ENCODE peak calls at places on chromosomes 16 and 17, in ten cellular contexts. N is A172, M is AG04450, L is hippocampal formation, H is GM06990, S is heart right ventricle, C is activated T-helper 1 cell treated with Interleukin-2 at 50 U/mL for 16 hours, J is EH, D is cerebellar nuclear complex, Z is NCI-H1436. X is an unnamed sample.

GRCh38 chr17:81468111-81468764 is 44.4 kb downstream of the ACTG1 start:
- DNase-seq in S (no peak), H (no peak), M (no peak), C (no peak), D (no peak), N (no peak), J (no peak), Z (no peak), L (no peak), X (no peak)

GRCh38 chr17:42456223-42457106 is 2.2 kb upstream of the ATP6V0A1 start:
- DNase-seq in C (no peak), L (no peak), M (no peak), Z (no peak), D (no peak), N (peak; percentile 75), J (peak; percentile 81), H (peak; percentile 55), S (no peak), X (no peak)

GRCh38 chr16:66885491-66885890 is 5.2 kb downstream of the PDP2 start:
- DNase-seq in C (no peak), Z (no peak), H (no peak), S (no peak), M (no peak), J (no peak), L (no peak), D (no peak), N (no peak), X (no peak)

GRCh38 chr16:29738514-29738913 is 7.3 kb downstream of the C16orf54 start:
- DNase-seq in N (no peak), M (no peak), J (no peak), H (no peak), C (no peak), L (no peak), D (no peak), S (no peak), Z (no peak), X (no peak)

GRCh38 chr17:66445229-66445628 is 142.8 kb downstream of the PRKCA start:
- DNase-seq in S (no peak), Z (no peak), N (no peak), D (no peak), L (no peak), H (no peak), M (no peak), C (no peak), J (peak; percentile 82), X (no peak)

GRCh38 chr17:18363021-18363941 is at the start of gene SHMT1:
- DNase-seq in C (peak; percentile 88), N (peak; percentile 85), S (peak; percentile 90), M (peak; percentile 41), H (peak; percentile 96), J (peak; percentile 87), L (peak; percentile 90), Z (peak; percentile 94), D (peak; percentile 87), X (peak; percentile 86)

GRCh38 chr17:74303300-74303699 is 22.7 kb upstream of the KIF19 start:
- DNase-seq in H (no peak), N (no peak), C (no peak), S (no peak), D (no peak), J (no peak), M (no peak), Z (no peak), L (no peak), X (peak; percentile 70)

GRCh38 chr17:22310717-22311686 is 618.7 kb downstream of the KCNJ18 start:
- DNase-seq in L (no peak), J (no peak), C (no peak), N (peak; percentile 86), D (no peak), H (no peak), S (peak; percentile 17), M (no peak), Z (no peak), X (peak; percentile 62)

GRCh38 chr16:58265480-58266052 is 29.3 kb downstream of the PRSS54 start:
- DNase-seq in M (no peak), S (no peak), D (no peak), L (no peak), H (no peak), J (no peak), C (no peak), N (no peak), Z (no peak), X (no peak)

GRCh38 chr16:30697264-30698138 is 1.5 kb upstream of the SRCAP start:
- DNase-seq in C (no peak), D (peak; percentile 95), Z (no peak), J (peak; percentile 6), H (no peak), M (no peak), L (peak; percentile 98), N (no peak), S (no peak), X (no peak)

GRCh38 chr16:89847056-89847929 is 19.0 kb downstream of the SPIRE2 start:
- DNase-seq in S (no peak), H (no peak), M (no peak), D (no peak), J (no peak), N (no peak), C (no peak), Z (no peak), L (no peak), X (no peak)

GRCh38 chr16:28162326-28162877 is 49.4 kb downstream of the XPO6 start:
- DNase-seq in D (no peak), S (no peak), J (peak; percentile 24), H (no peak), C (no peak), N (no peak), M (no peak), L (no peak), Z (no peak), X (no peak)

GRCh38 chr16:31080035-31080629 is 5.9 kb downstream of the ZNF646 start:
- DNase-seq in C (no peak), J (no peak), N (no peak), H (no peak), Z (no peak), S (no peak), M (no peak), L (no peak), D (no peak), X (no peak)

GRCh38 chr16:24800586-24800985 is 45.2 kb upstream of the SLC5A11 start:
- DNase-seq in Z (no peak), L (no peak), D (no peak), H (no peak), M (no peak), S (no peak), N (peak; percentile 13), C (no peak), J (peak; percentile 60), X (no peak)

GRCh38 chr16:8178271-8178670 is 412.0 kb downstream of the TMEM114 start:
- DNase-seq in D (no peak), H (no peak), S (no peak), J (no peak), L (no peak), M (no peak), N (no peak), C (no peak), Z (no peak), X (no peak)

GRCh38 chr17:69084911-69085310 is 24.2 kb upstream of the ABCA9 start:
- DNase-seq in S (no peak), Z (no peak), J (no peak), D (no peak), C (no peak), M (no peak), H (peak; percentile 9), N (peak; percentile 17), L (no peak), X (no peak)

GRCh38 chr16:57349212-57350031 is 9.2 kb upstream of the CCL22 start:
- DNase-seq in C (no peak), S (no peak), L (no peak), M (no peak), D (no peak), N (no peak), J (no peak), H (no peak), Z (no peak), X (peak; percentile 11)

GRCh38 chr17:19766421-19767270 is 18.5 kb upstream of the ALDH3A1 start:
- DNase-seq in C (peak; percentile 68), J (peak; percentile 69), L (peak; percentile 55), Z (peak; percentile 81), H (peak; percentile 78), D (peak; percentile 70), N (peak; percentile 52), M (no peak), S (peak; percentile 77), X (peak; percentile 74)

GRCh38 chr17:7887038-7887481 is 1.5 kb upstream of the CHD3 start:
- DNase-seq in S (no peak), Z (no peak), J (no peak), H (no peak), D (no peak), M (no peak), L (no peak), C (no peak), N (no peak), X (no peak)

GRCh38 chr16:79212114-79212791 is 388.3 kb downstream of the MAF start:
- DNase-seq in M (no peak), H (no peak), N (no peak), Z (no peak), S (no peak), D (no peak), J (no peak), L (no peak), C (no peak), X (no peak)

GRCh38 chr16:78005881-78006280 is 16.5 kb upstream of the CLEC3A start:
- DNase-seq in S (no peak), D (no peak), M (no peak), L (no peak), C (no peak), N (no peak), H (no peak), Z (no peak), J (no peak), X (no peak)

GRCh38 chr17:76598004-76598439 is 12.4 kb upstream of the ST6GALNAC2 start:
- DNase-seq in J (no peak), S (no peak), H (no peak), N (no peak), L (peak; percentile 35), M (no peak), D (no peak), Z (peak; percentile 74), C (no peak), X (no peak)

GRCh38 chr17:68457168-68457538 is at the start of gene WIPI1:
- DNase-seq in D (no peak), S (peak; percentile 57), L (no peak), C (no peak), J (no peak), H (no peak), M (no peak), Z (no peak), N (peak; percentile 30), X (peak; percentile 73)

GRCh38 chr17:3843935-3844516 is 2.0 kb downstream of the NCBP3 start:
- DNase-seq in L (no peak), D (no peak), N (peak; percentile 47), C (peak; percentile 25), H (no peak), S (no peak), J (peak; percentile 42), M (no peak), Z (peak; percentile 6), X (peak; percentile 6)

GRCh38 chr17:8954339-8954738 is 11.2 kb downstream of the PIK3R5 start:
- DNase-seq in J (no peak), C (peak; percentile 63), L (no peak), N (no peak), H (peak; percentile 68), Z (no peak), M (no peak), S (peak; percentile 51), D (no peak), X (no peak)

GRCh38 chr16:82979406-82980111 is 352.8 kb downstream of the CDH13 start:
- DNase-seq in N (no peak), D (no peak), S (no peak), J (peak; percentile 40), Z (no peak), C (no peak), L (no peak), H (no peak), M (no peak), X (no peak)

GRCh38 chr17:31511583-31511982 is 120.1 kb downstream of the RAB11FIP4 start:
- DNase-seq in H (no peak), N (no peak), S (no peak), L (peak; percentile 66), C (no peak), J (no peak), D (no peak), M (no peak), Z (no peak), X (no peak)

GRCh38 chr17:48620497-48621139 is 5.5 kb upstream of the HOXB8 start:
- DNase-seq in Z (no peak), D (no peak), N (no peak), M (no peak), S (no peak), H (no peak), C (no peak), J (no peak), L (no peak), X (no peak)

X was measured in NCI-H524.